ENCODE peak calls at places on chromosomes 7 and 10, in six cellular contexts. Z is NB4, Q is hepatocyte, M is Peyer's patch, H is MM.1S, C is PC-9. I is an unnamed sample.

GRCh38 chr10:58424176-58424575 is 39.0 kb downstream of the TFAM start:
- DNase-seq in Z (no peak), Q (no peak), M (no peak), H (no peak), C (peak), I (no peak)

GRCh38 chr10:30792025-30792424 is 162.5 kb upstream of the LYZL2 start:
- DNase-seq in Z (no peak), Q (no peak), M (no peak), H (no peak), C (no peak), I (no peak)

GRCh38 chr7:152556013-152556412 is 119.9 kb downstream of the XRCC2 start:
- DNase-seq in Z (no peak), Q (no peak), M (no peak), H (no peak), C (no peak), I (no peak)

GRCh38 chr10:97210576-97210975 is 24.8 kb upstream of the SLIT1 start:
- DNase-seq in Z (peak), Q (peak), M (peak), H (peak), C (no peak), I (no peak)

GRCh38 chr10:84427903-84428650 is 99.7 kb downstream of the CCSER2 start:
- DNase-seq in Z (no peak), Q (no peak), M (no peak), H (no peak), C (no peak), I (no peak)

GRCh38 chr7:28618383-28618782 is 206.1 kb downstream of the CREB5 start:
- DNase-seq in Z (no peak), Q (no peak), M (no peak), H (no peak), C (peak), I (no peak)

GRCh38 chr7:67525588-67525987 is 529.0 kb downstream of the TYW1 start:
- DNase-seq in Z (no peak), Q (no peak), M (no peak), H (no peak), C (no peak), I (no peak)

GRCh38 chr10:126420571-126421275 is 32.4 kb upstream of the ADAM12 start:
- DNase-seq in Z (no peak), Q (no peak), M (no peak), H (no peak), C (no peak), I (no peak)

GRCh38 chr10:122448600-122448999 is 5.9 kb upstream of the ARMS2 start:
- DNase-seq in Z (no peak), Q (no peak), M (no peak), H (no peak), C (no peak), I (no peak)

GRCh38 chr10:122445904-122446303 is 8.5 kb upstream of the ARMS2 start:
- DNase-seq in Z (no peak), Q (no peak), M (no peak), H (no peak), C (no peak), I (no peak)

GRCh38 chr10:122446668-122447410 is 7.6 kb upstream of the ARMS2 start:
- DNase-seq in Z (peak), Q (peak), M (no peak), H (no peak), C (no peak), I (no peak)

GRCh38 chr10:122441961-122442360 is 12.5 kb upstream of the ARMS2 start:
- DNase-seq in Z (no peak), Q (peak), M (no peak), H (no peak), C (peak), I (no peak)

GRCh38 chr10:122445469-122445868 is 9.0 kb upstream of the ARMS2 start:
- DNase-seq in Z (no peak), Q (no peak), M (no peak), H (no peak), C (no peak), I (no peak)
- H3K4me3 ChIP-seq in Z (no peak), Q (no peak), M (no peak), H (no peak), C (no peak), I (no peak)

DNA sequence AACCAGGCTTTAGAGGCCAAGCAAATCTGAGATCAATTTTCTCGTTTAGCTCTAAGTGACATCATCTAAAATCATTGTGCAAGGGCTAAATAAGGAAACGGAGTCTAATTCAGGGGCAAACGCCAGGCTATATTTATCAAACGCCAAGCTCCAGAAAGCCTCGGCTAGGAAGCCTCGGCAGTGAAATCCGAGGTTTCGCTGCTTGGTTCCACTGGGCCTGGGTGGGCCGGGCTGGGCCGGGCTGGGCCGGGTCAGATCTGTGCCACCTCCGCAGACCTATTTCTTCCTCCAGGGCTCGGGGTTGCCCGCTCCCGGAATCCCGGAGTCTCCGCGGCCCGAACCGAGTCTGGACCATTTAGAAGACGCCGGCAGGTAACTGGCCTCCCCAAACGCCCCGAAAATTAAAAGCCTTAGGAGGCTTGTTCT is 459 bp upstream of the FEZF1 start:
- DNase-seq in Z (no peak), Q (no peak), M (no peak), H (no peak), C (no peak), I (no peak)
- H3K4me3 ChIP-seq in Z (no peak), Q (no peak), M (no peak), H (peak), C (peak), I (no peak)

DNA sequence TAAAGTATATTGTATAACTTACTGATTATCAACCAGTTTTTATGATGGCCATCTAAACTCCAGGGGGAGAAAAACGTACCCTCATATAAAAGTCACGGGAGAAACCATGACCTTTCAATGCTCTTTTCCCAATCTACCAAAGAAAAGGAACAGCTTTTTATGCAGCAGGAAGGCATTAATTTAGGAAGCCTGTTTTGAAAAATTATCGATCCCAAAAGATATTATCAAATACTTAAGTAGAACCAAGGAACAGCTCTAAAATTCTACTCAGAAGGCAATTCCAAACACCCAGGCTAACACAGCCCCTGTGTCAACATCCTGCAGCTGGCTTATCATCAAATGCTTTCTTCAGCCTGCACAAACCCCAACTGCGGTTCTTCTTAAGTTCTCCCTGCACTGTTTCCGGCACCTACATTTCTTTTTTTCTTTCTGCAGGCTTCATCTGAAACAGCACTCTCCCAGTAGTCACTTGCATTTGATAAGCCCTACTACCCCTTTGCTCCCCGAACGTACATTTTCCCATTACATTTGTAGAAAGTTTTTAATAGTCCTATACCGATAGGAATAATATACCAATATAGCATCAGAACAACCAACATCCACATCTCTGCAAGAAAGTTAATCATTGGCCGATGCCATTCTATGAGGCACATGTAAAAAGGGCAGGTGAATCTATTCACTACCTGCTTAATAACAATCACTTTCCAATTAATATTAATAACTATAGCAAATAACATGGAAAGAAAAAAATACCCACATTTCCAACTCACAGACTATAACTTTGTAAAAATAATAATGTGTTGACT is 47.9 kb downstream of the PIP4K2A start:
- DNase-seq in Z (peak), Q (peak), M (peak), H (no peak), C (no peak), I (peak)
- H3K4me3 ChIP-seq in Z (no peak), Q (no peak), M (no peak), H (no peak), C (no peak), I (peak)

GRCh38 chr7:140060788-140061606 is 1.8 kb downstream of the PARP12 start:
- DNase-seq in Z (peak), Q (no peak), M (no peak), H (no peak), C (no peak), I (no peak)
- H3K4me3 ChIP-seq in Z (peak), Q (no peak), M (no peak), H (no peak), C (peak), I (no peak)

DNA sequence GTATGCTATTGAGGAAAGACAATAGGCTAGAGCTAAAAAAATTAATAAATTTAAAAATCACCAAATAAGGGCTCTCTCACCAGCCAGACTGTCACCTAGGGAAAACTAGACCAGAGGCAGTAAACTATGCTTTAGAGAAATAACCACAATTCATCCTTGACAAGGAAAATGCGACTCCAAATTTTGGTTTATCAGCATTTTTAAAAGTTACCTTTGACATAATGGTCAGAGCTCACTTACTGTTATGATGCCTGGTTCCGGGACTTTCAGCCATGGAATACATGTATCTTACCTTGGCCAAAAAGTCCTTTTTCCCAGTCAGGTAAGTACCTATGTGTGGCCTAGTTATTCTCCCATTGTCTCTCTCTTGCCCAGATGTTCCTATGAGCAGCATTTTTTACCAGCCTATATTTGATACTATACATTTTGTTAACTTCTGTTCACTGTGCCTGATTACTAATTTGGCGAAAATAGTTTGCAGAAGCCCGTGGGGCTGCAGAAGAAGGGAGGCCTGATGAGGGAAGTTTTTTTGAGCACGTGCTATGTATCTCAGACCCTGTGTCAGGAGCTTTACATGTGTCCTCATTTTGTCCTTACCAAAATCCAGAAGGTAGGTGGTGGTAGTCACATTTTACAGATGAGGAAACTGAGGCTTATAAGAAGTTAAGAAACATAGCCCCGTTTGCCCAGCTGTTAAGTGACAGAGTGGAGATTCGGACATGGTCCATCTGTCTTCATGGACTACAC is 149.7 kb downstream of the CELF2 start:
- DNase-seq in Z (no peak), Q (no peak), M (no peak), H (peak), C (no peak), I (no peak)
- H3K4me3 ChIP-seq in Z (peak), Q (no peak), M (peak), H (peak), C (no peak), I (peak)

I was measured in GM12864.